ENCODE peak calls at places on chromosomes 1 and 21, in nine cellular contexts. B is CD4-positive, alpha-beta memory T cell; Y is GM10248; Q is thoracic aorta; S is left ventricle myocardium inferior; G is activated naive CD8-positive, alpha-beta T cell treated with anti-CD3 and anti-CD28 coated beads, Interleukin-2, amount 10 ng/mL, durations not matched to agents 7 days and 5 days; U is A549; L is tibial artery; H is RCC 7860. F is an unnamed sample.

GRCh38 chr1:165845992-165846748 is 18.8 kb downstream of the UCK2 start:
- DNase-seq in B (no peak), Y (no peak), Q (no peak), S (no peak), G (no peak), U (no peak), L (no peak), H (no peak), F (no peak)

GRCh38 chr1:85289207-85289847 is 12.9 kb upstream of the BCL10 start:
- DNase-seq in B (no peak), Y (no peak), Q (no peak), S (no peak), G (no peak), U (no peak), L (no peak), H (peak), F (no peak)

GRCh38 chr1:180210008-180210555 is 20.0 kb upstream of the LHX4 start:
- DNase-seq in B (no peak), Y (no peak), Q (no peak), S (no peak), G (no peak), U (no peak), L (no peak), H (no peak), F (no peak)

GRCh38 chr1:27992271-27992670 is 32.5 kb downstream of the XKR8 start:
- DNase-seq in B (peak), Y (no peak), Q (no peak), S (no peak), G (peak), U (no peak), L (no peak), H (no peak), F (no peak)

GRCh38 chr1:235582130-235582529 is 67.5 kb downstream of the GNG4 start:
- DNase-seq in B (no peak), Y (no peak), Q (no peak), S (no peak), G (no peak), U (no peak), L (no peak), H (no peak), F (no peak)

GRCh38 chr1:16064536-16065196 is 8.8 kb downstream of the FAM131C start:
- DNase-seq in B (no peak), Y (no peak), Q (no peak), S (no peak), G (no peak), U (no peak), L (peak), H (no peak), F (no peak)

GRCh38 chr1:209356909-209357498 is 226.5 kb upstream of the CAMK1G start:
- DNase-seq in B (no peak), Y (no peak), Q (no peak), S (no peak), G (no peak), U (no peak), L (no peak), H (peak), F (no peak)

GRCh38 chr1:192763756-192764155 is 45.1 kb upstream of the RGS2 start:
- DNase-seq in B (no peak), Y (no peak), Q (no peak), S (no peak), G (no peak), U (no peak), L (no peak), H (no peak), F (no peak)

GRCh38 chr1:10841059-10841458 is 44.6 kb upstream of the CASZ1 start:
- DNase-seq in B (no peak), Y (no peak), Q (no peak), S (no peak), G (no peak), U (no peak), L (no peak), H (no peak), F (no peak)

GRCh38 chr1:40699787-40700186 is 8.3 kb downstream of the NFYC start:
- DNase-seq in B (no peak), Y (peak), Q (no peak), S (no peak), G (no peak), U (no peak), L (no peak), H (no peak), F (no peak)

GRCh38 chr1:5915587-5916571 is 76.3 kb downstream of the NPHP4 start:
- DNase-seq in B (peak), Y (peak), Q (no peak), S (no peak), G (no peak), U (peak), L (no peak), H (peak), F (peak)

GRCh38 chr1:30682396-30683275 is 40.7 kb downstream of the MATN1 start:
- DNase-seq in B (no peak), Y (no peak), Q (no peak), S (no peak), G (peak), U (no peak), L (no peak), H (no peak), F (no peak)

GRCh38 chr1:150820710-150821521 is 12.9 kb upstream of the CTSK start:
- DNase-seq in B (no peak), Y (no peak), Q (no peak), S (no peak), G (no peak), U (no peak), L (no peak), H (no peak), F (no peak)

GRCh38 chr1:54795841-54796468 is 5.2 kb downstream of the TTC22 start:
- DNase-seq in B (no peak), Y (no peak), Q (no peak), S (no peak), G (no peak), U (no peak), L (no peak), H (no peak), F (no peak)

GRCh38 chr1:36268981-36269380 is 37.2 kb upstream of the SH3D21 start:
- DNase-seq in B (no peak), Y (no peak), Q (no peak), S (no peak), G (no peak), U (no peak), L (no peak), H (no peak), F (no peak)

GRCh38 chr1:65363484-65363883 is 54.1 kb downstream of the DNAJC6 start:
- DNase-seq in B (no peak), Y (no peak), Q (no peak), S (no peak), G (no peak), U (no peak), L (no peak), H (no peak), F (no peak)

GRCh38 chr1:229629251-229629650 is 3.2 kb downstream of the URB2 start:
- DNase-seq in B (no peak), Y (no peak), Q (no peak), S (no peak), G (no peak), U (no peak), L (no peak), H (no peak), F (no peak)

GRCh38 chr1:188128761-188129160 is 1300.0 kb downstream of the PLA2G4A start:
- DNase-seq in B (no peak), Y (no peak), Q (no peak), S (no peak), G (no peak), U (no peak), L (no peak), H (no peak), F (no peak)

GRCh38 chr1:38129971-38130370 is 83.4 kb upstream of the POU3F1 start:
- DNase-seq in B (no peak), Y (no peak), Q (no peak), S (no peak), G (no peak), U (no peak), L (no peak), H (peak), F (no peak)

GRCh38 chr21:42258150-42258884 is 39.4 kb downstream of the ABCG1 start:
- DNase-seq in B (peak), Y (peak), Q (no peak), S (peak), G (peak), U (peak), L (peak), H (peak), F (peak)

GRCh38 chr1:40606160-40606559 is 59.3 kb downstream of the RIMS3 start:
- DNase-seq in B (no peak), Y (no peak), Q (no peak), S (no peak), G (no peak), U (no peak), L (no peak), H (no peak), F (no peak)

GRCh38 chr1:160580208-160580812 is 1.0 kb upstream of the CD84 start:
- DNase-seq in B (no peak), Y (no peak), Q (no peak), S (no peak), G (no peak), U (no peak), L (no peak), H (no peak), F (no peak)

GRCh38 chr1:94285026-94285654 is 47.8 kb upstream of the ARHGAP29 start:
- DNase-seq in B (no peak), Y (no peak), Q (no peak), S (no peak), G (no peak), U (no peak), L (no peak), H (peak), F (no peak)

GRCh38 chr1:54973205-54973921 is 7.1 kb upstream of the TMEM61 start:
- DNase-seq in B (no peak), Y (peak), Q (no peak), S (peak), G (no peak), U (peak), L (peak), H (no peak), F (no peak)

GRCh38 chr1:86515597-86515996 is 31.3 kb upstream of the CLCA4 start:
- DNase-seq in B (no peak), Y (no peak), Q (no peak), S (no peak), G (no peak), U (peak), L (no peak), H (no peak), F (peak)

GRCh38 chr1:67618285-67619018 is 66.5 kb upstream of the GADD45A start:
- DNase-seq in B (no peak), Y (no peak), Q (peak), S (no peak), G (no peak), U (no peak), L (peak), H (no peak), F (no peak)

GRCh38 chr1:24384251-24385090 is 29.1 kb downstream of the STPG1 start:
- DNase-seq in B (no peak), Y (peak), Q (no peak), S (no peak), G (no peak), U (no peak), L (no peak), H (no peak), F (no peak)

GRCh38 chr1:151104630-151105029 is 34.1 kb downstream of the GABPB2 start:
- DNase-seq in B (no peak), Y (no peak), Q (no peak), S (no peak), G (no peak), U (no peak), L (no peak), H (no peak), F (no peak)

GRCh38 chr1:234776875-234777849 is 167.2 kb upstream of the IRF2BP2 start:
- DNase-seq in B (no peak), Y (no peak), Q (no peak), S (no peak), G (no peak), U (no peak), L (no peak), H (no peak), F (no peak)

GRCh38 chr21:31908106-31909031 is 35.5 kb downstream of the HUNK start:
- DNase-seq in B (no peak), Y (no peak), Q (no peak), S (no peak), G (no peak), U (no peak), L (no peak), H (no peak), F (no peak)

GRCh38 chr1:212540031-212540430 is 68.5 kb upstream of the ATF3 start:
- DNase-seq in B (no peak), Y (no peak), Q (no peak), S (no peak), G (no peak), U (no peak), L (no peak), H (no peak), F (no peak)

GRCh38 chr1:22327411-22327810 is 124.2 kb upstream of the ZBTB40 start:
- DNase-seq in B (no peak), Y (no peak), Q (no peak), S (no peak), G (no peak), U (no peak), L (no peak), H (no peak), F (no peak)

GRCh38 chr1:3501437-3501836 is 47.0 kb downstream of the ARHGEF16 start:
- DNase-seq in B (no peak), Y (no peak), Q (no peak), S (no peak), G (no peak), U (no peak), L (no peak), H (no peak), F (no peak)

GRCh38 chr1:187384504-187384903 is 555.8 kb downstream of the PLA2G4A start:
- DNase-seq in B (no peak), Y (peak), Q (no peak), S (no peak), G (no peak), U (no peak), L (no peak), H (no peak), F (no peak)

F was measured in HuH-7.5.